ENCODE peak calls at places on chromosomes 6 and 20, in four cellular contexts. F is cardiac muscle cell, O is lower lobe of right lung, I is cardiac fibroblast. X is an unnamed sample.

GRCh38 chr6:133568970-133569889 is 319.7 kb upstream of the TCF21 start:
- DNase-seq in O (no peak), F (peak; percentile 65), I (peak; percentile 95), X (no peak)

GRCh38 chr6:19121516-19121915 is 715.7 kb upstream of the ID4 start:
- DNase-seq in O (no peak), F (no peak), I (no peak), X (no peak)

GRCh38 chr6:167898673-167899311 is 72.1 kb downstream of the AFDN start:
- DNase-seq in F (peak; percentile 43), I (peak; percentile 67), O (no peak), X (no peak)

GRCh38 chr6:148518371-148519156 is 175.9 kb downstream of the SASH1 start:
- DNase-seq in I (no peak), F (no peak), O (no peak), X (no peak)

GRCh38 chr6:164007881-164008280 is 593.4 kb downstream of the QKI start:
- DNase-seq in F (no peak), O (no peak), I (no peak), X (no peak)

GRCh38 chr20:43839793-43840199 is 74.9 kb upstream of the TOX2 start:
- DNase-seq in I (no peak), F (no peak), O (no peak), X (no peak)

GRCh38 chr6:5279891-5280338 is 18.6 kb downstream of the FARS2 start:
- DNase-seq in O (no peak), I (no peak), F (no peak), X (no peak)

GRCh38 chr6:148203970-148204369 is 138.7 kb upstream of the SASH1 start:
- DNase-seq in I (peak; percentile 69), O (no peak), F (no peak), X (no peak)

GRCh38 chr20:60695223-60695622 is 556.8 kb upstream of the CDH4 start:
- DNase-seq in O (no peak), I (peak; percentile 61), F (no peak), X (no peak)

GRCh38 chr6:135464634-135465033 is 32.9 kb downstream of the AHI1 start:
- DNase-seq in O (no peak), F (no peak), I (no peak), X (no peak)

GRCh38 chr6:16674666-16675392 is 86.4 kb downstream of the ATXN1 start:
- DNase-seq in I (peak; percentile 52), O (no peak), F (no peak), X (no peak)

GRCh38 chr6:2730353-2730752 is 20.4 kb downstream of the MYLK4 start:
- DNase-seq in F (no peak), I (no peak), O (no peak), X (no peak)

GRCh38 chr20:57585466-57586213 is 24.7 kb downstream of the PCK1 start:
- DNase-seq in O (no peak), F (no peak), I (no peak), X (peak; percentile 47)

GRCh38 chr6:4817551-4817950 is 41.3 kb downstream of the CDYL start:
- DNase-seq in O (no peak), I (no peak), F (no peak), X (no peak)

GRCh38 chr6:6193221-6193745 is 127.2 kb downstream of the F13A1 start:
- DNase-seq in O (no peak), F (no peak), I (no peak), X (no peak)

GRCh38 chr20:41135187-41135887 is 2.0 kb upstream of the PLCG1 start:
- DNase-seq in I (peak; percentile 46), F (peak; percentile 70), O (peak; percentile 60), X (no peak)
- TF ChIP-seq CTCF in I (peak; percentile 72), F (peak; percentile 76), O (peak; percentile 81), X (peak; percentile 85)

DNA sequence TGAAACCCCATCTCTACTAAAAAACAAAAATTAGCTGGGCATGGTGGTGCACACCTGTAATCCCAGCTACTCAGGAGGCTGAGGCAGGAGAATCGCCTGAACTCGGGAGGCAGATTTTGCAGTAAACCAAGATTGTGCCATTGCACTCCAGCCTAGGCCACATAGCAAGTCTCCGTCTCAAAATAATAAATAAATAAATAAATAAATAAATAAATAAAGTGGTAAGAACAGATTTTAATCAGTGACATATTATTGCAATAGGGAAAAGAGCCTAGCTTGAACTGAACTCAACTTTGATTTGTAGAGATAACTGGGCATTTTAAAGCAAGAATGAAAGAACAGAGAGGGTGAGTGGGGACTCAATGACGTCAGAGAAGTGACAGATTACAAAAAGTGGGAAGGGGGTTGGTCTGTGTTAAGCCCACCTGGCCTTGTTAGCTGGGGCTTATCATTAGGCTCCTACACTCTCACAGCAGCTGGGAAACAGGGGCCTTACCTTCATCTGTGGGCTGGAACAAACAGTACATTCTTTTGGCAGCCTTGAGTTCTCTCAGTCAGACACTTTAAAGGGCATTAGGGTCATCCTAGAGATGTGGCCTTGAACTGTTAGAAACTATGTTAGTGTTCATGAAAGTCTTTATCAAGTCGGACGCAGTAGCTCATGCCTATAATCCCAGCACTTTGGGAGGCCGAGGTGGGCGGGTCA is 24.5 kb upstream of the KIFC1 start:
- DNase-seq in F (no peak), O (no peak), I (no peak), X (no peak)
- TF ChIP-seq CTCF in F (no peak), O (no peak), I (no peak), X (no peak)

DNA sequence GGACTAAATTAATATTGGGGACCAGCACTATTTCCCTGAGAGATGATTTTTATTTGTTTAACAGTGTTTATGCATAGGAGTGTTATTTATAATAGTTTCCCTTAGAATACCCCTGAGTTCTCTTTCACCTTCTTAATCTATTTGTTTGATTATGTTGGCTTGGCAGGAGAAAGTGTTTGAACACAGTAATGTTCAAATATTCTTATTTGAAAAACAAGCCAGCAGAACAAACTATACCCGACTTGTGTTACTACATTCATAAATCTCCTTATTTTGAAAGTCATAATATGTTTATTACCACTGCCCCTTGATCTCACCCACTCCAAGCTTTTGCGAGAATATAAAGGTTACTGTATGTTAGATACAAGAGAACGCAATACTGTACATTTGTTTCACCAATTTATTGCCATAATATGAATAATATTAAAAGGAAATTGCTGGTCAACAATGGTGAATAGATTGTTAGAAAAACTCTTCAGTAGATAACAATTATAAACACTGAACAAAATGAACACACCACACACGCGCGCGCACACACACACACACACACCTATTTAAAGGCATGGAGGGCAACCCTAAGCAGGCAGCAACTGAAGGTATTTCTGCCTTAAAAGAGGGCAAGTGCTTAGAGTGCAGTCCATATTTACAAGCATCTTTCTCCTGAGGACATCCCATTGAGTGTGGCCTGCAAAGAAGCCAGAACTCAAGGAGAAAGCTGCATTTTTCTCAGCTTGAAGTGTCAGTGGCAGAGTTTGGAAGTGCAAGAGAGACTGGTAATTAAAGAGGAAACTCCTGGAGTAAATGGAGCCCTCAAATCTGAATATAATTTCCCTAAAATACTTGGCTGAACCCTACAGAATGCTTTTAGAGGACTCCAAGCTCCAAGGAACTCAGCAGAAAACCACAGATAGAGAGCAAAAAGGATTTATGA is 279.4 kb upstream of the MAN1A1 start:
- DNase-seq in I (no peak), O (no peak), F (no peak), X (no peak)
- TF ChIP-seq CTCF in I (no peak), O (no peak), F (no peak), X (no peak)

DNA sequence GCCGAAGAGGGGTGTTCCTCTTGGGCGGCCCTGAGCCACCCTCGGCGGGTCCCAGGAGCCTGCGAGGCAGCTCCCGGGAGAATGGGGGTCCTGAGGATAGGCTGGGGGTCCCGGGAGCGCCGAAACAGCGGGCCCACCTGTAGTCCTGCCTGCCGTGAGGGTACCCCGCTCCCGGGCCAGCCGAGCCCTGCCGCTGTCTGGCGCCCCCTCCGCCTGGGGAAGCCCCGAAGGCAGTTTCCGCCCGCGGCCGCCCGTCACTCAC is 280 bp downstream of the SPATA2 start:
- DNase-seq in F (no peak), O (no peak), I (no peak), X (peak; percentile 86)
- TF ChIP-seq CTCF in F (no peak), O (no peak), I (no peak), X (peak; percentile 43)

GRCh38 chr20:22795897-22796296 is 211.5 kb upstream of the FOXA2 start:
- DNase-seq in F (no peak), I (peak; percentile 99), O (no peak), X (no peak)

GRCh38 chr20:22794200-22794599 is 209.8 kb upstream of the FOXA2 start:
- DNase-seq in F (no peak), O (no peak), I (peak; percentile 14), X (no peak)

GRCh38 chr20:22797103-22797502 is 212.7 kb upstream of the FOXA2 start:
- DNase-seq in I (peak; percentile 27), F (no peak), O (no peak), X (no peak)

GRCh38 chr20:22795455-22795854 is 211.1 kb upstream of the FOXA2 start:
- DNase-seq in O (no peak), F (no peak), I (no peak), X (no peak)

DNA sequence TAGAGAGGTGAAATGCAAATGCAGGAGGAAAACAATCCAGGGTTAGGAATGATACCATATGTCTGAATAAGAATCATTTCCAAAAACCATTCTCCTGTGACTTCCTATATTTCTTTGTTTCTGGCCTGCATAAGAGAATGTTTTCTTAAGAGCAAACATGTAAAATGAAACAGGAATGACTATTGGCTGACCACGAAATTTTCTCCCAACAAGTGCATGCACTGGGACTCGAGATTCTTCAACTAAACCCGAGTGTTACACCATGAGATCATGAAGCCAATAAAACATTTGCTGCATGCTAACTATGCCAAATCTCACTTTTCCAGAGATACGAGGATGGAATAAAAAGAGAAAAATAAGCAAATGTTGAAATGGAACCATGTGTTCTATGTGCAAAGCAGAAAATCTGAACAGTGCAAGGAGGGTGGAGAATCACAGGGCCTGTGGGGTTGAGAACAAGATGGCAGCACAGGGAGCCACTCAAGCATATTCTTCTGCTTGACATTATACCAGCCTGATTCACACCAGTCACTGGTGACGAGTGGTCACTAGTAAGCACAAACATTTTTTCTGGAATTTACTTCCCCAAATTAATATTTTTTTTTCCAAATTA is 212.2 kb upstream of the FOXA2 start:
- DNase-seq in I (peak; percentile 74), O (no peak), F (no peak), X (no peak)
- TF ChIP-seq CTCF in I (no peak), O (no peak), F (no peak), X (no peak)

DNA sequence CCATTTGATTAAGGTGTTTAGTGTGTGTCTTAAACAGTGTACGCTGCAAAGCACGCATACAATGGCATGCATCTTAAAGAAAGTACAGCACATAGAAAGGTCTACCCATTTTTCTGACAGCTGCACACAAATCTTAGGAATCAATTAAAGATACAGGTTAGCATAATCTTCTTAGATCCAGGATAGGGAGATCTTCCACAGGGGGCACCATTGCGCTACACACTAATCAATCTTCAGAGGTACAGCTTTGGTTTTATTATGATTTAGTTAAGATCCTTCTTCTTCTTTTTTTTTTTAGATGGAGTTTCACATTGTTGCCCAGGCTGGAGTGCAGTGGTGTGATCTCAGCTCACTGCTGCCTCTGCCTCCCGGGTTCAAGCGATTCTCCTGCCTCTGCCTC is 63.7 kb upstream of the BEND3 start:
- DNase-seq in I (peak; percentile 45), F (no peak), O (no peak), X (no peak)
- TF ChIP-seq CTCF in I (peak; percentile 33), F (peak; percentile 31), O (peak; percentile 8), X (peak; percentile 57)

GRCh38 chr6:33312361-33313104 is 1.3 kb downstream of the TAPBP start:
- DNase-seq in O (peak; percentile 87), F (peak; percentile 31), I (peak; percentile 69), X (no peak)
- TF ChIP-seq CTCF in O (no peak), F (no peak), I (no peak), X (no peak)

DNA sequence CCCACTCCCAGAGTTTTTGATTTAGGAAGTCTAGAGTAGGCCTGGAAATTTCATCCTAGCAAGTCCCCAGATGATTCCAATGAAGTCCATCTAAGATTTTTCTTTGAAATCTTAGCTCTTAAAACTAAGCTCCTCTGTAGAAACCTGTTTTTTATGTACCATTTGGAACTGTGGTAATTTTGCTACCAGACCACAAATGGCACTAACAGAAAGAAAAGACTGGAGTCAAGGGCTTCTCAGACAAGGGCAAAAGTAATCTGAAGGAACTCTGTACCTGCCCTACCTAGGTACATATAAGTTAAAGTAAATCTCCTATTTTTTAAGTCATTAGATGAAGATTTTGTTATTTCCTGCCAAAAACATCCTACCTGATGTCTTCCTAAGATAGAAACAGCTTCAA is 155.0 kb upstream of the HTR1E start:
- DNase-seq in O (no peak), I (no peak), F (no peak), X (no peak)
- TF ChIP-seq CTCF in O (no peak), I (no peak), F (no peak), X (no peak)

X was measured in chondrocyte.